ENCODE peak calls at places on chromosome 6, in six cellular contexts. P is A549; I is Peyer's patch; D is colonic mucosa; W is Panc1; X is CD8-positive, alpha-beta T cell. S is an unnamed sample.
A peak's percentile ranks its signal among the peaks of the same experiment; 100 is the strongest.

GRCh38 chr6:3518356-3518841 is 61.5 kb upstream of the SLC22A23 start:
- DNase-seq in W (no peak), X (no peak), I (peak; percentile 73), P (peak; percentile 55), D (peak; percentile 55), S (no peak)

GRCh38 chr6:42899871-42900270 is 16.0 kb upstream of the PTCRA start:
- DNase-seq in W (no peak), I (no peak), D (no peak), P (no peak), X (no peak), S (peak; percentile 83)

GRCh38 chr6:169854813-169855212 is 103.4 kb downstream of the ERMARD start:
- DNase-seq in X (no peak), I (no peak), P (no peak), D (no peak), W (no peak), S (no peak)

GRCh38 chr6:13311155-13311554 is 17.2 kb downstream of the TBC1D7 start:
- DNase-seq in D (no peak), P (no peak), I (no peak), X (no peak), W (no peak), S (no peak)

GRCh38 chr6:14758421-14759043 is 487.3 kb upstream of the JARID2 start:
- DNase-seq in X (no peak), D (peak; percentile 34), W (no peak), I (no peak), P (peak; percentile 55), S (no peak)

GRCh38 chr6:106574729-106575458 is 54.4 kb downstream of the RTN4IP1 start:
- DNase-seq in X (no peak), W (peak; percentile 38), D (no peak), P (no peak), I (no peak), S (no peak)

GRCh38 chr6:167907837-167908681 is 81.3 kb downstream of the AFDN start:
- DNase-seq in X (no peak), P (peak; percentile 37), D (peak; percentile 71), W (no peak), I (no peak), S (peak; percentile 18)

GRCh38 chr6:36642913-36643817 is 35.3 kb upstream of the CDKN1A start:
- DNase-seq in W (no peak), P (peak; percentile 73), I (peak; percentile 94), D (peak; percentile 97), X (no peak), S (no peak)

GRCh38 chr6:155850408-155850841 is 394.8 kb upstream of the NOX3 start:
- DNase-seq in X (no peak), P (no peak), D (no peak), I (no peak), W (peak; percentile 36), S (no peak)

GRCh38 chr6:168417660-168418059 is 23.3 kb upstream of the SMOC2 start:
- DNase-seq in P (no peak), D (no peak), I (no peak), X (no peak), W (no peak), S (no peak)

GRCh38 chr6:116229287-116229913 is 24.5 kb downstream of the TSPYL4 start:
- DNase-seq in W (no peak), I (peak; percentile 53), X (no peak), D (peak; percentile 52), P (peak; percentile 40), S (peak; percentile 36)

GRCh38 chr6:168967556-168967955 is 286.1 kb downstream of the THBS2 start:
- DNase-seq in I (no peak), D (no peak), P (no peak), W (no peak), X (no peak), S (no peak)

GRCh38 chr6:135880066-135880972 is 28.8 kb downstream of the PDE7B start:
- DNase-seq in W (no peak), P (no peak), I (no peak), X (peak; percentile 76), D (peak; percentile 26), S (no peak)

GRCh38 chr6:169861431-169862045 is 110.1 kb downstream of the ERMARD start:
- DNase-seq in W (no peak), I (no peak), D (peak; percentile 13), P (no peak), X (peak; percentile 37), S (no peak)

GRCh38 chr6:169237496-169238134 is 16.0 kb downstream of the THBS2 start:
- DNase-seq in I (peak; percentile 39), W (no peak), P (no peak), X (no peak), D (no peak), S (no peak)

GRCh38 chr6:69220293-69220847 is 576.4 kb downstream of the LMBRD1 start:
- DNase-seq in X (no peak), W (no peak), I (no peak), D (no peak), P (no peak), S (peak; percentile 4)

GRCh38 chr6:69216127-69216526 is 580.7 kb downstream of the LMBRD1 start:
- DNase-seq in X (no peak), W (no peak), P (no peak), D (no peak), I (no peak), S (no peak)
- H3K4me1 ChIP-seq in X (no peaks in the 10 kb centered on the region), W (no peaks in the 10 kb centered on the region), P (no peaks in the 10 kb centered on the region), D (no peaks in the 10 kb centered on the region), I (no peaks in the 10 kb centered on the region), S (no peaks in the 10 kb centered on the region)

GRCh38 chr6:24900917-24901697 is 34.7 kb downstream of the RIPOR2 start:
- DNase-seq in D (no peak), W (no peak), P (no peak), I (no peak), X (no peak), S (no peak)
- H3K4me1 ChIP-seq in D (no peaks in the 10 kb centered on the region), W (no peaks in the 10 kb centered on the region), P (no peaks in the 10 kb centered on the region), I (no peaks in the 10 kb centered on the region), X (peaks cover 87% of the 10 kb centered on the region), S (peaks cover 10% of the 10 kb centered on the region)

DNA sequence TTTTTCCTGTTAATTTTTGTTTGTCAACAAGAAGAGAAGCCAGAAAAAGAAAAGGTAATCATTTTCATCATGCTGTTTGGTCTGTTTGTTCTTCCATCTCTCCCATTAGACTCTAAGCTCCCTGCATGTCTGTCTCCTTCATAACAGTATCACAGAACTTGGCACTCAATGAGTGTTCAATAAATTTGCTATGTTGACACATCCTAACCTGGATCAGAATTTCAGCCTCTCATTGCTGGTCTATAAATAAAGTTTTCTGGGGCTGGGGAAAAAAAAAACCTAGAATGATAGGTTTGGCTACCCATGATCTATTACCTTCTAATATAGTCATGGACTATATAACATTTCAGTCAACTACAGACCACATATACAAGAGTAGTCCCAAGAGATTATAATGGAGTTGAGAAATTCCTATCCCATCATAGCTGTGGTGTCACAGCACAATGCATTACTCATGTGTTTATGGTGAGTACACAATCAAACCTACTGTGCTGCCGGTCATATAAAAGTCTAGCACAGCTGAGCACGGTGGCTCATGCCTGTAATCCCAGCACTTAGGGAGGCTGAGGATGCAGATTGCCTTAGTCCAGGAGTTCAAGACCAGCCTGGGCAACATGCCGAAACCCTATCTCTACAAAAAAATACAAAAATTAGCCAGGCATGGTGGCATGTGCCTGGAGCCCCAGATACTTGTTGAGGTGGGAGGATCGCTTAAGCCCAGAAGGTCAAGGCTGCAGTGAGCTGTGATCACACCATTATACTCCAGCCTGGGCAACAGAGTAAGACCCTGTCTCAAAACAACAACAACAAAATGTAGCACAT is 5.9 kb downstream of the NUDT3 start:
- DNase-seq in D (no peak), P (peak; percentile 45), I (no peak), W (no peak), X (no peak), S (peak; percentile 75)
- H3K4me1 ChIP-seq in D (no peaks in the 10 kb centered on the region), P (peaks cover 36% of the 10 kb centered on the region), I (peaks cover 20% of the 10 kb centered on the region), W (peaks cover 44% of the 10 kb centered on the region), X (peaks cover 8% of the 10 kb centered on the region), S (peaks cover 40% of the 10 kb centered on the region)

DNA sequence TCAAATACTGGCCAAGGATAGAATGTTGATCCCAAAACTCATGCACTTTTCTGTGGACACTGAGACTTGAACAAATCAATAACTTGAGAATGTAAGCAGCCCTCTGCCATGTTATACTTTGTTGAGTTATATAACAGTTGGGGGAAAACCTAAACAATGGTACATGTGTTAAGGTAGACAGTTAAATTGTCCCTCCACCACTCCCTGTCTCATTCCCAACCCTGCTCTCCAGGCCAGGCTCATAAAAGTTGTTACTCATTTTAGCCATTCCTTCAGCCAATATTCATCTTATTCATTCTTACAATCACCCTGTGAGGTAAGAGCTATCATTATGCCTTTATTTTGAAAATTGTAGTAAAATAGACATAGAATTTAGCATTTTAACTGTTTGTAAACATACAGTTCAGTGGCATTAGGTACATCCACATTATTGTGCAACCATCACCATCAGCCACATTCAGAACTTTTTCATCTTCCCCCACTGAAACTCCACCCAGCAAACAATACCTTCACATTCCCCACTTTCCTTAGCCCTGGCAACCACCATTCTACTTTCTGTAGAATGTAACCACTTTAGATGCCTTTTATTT is 38.2 kb upstream of the IER3 start:
- DNase-seq in X (no peak), P (peak; percentile 85), W (no peak), D (no peak), I (no peak), S (no peak)
- H3K4me1 ChIP-seq in X (peaks cover 22% of the 10 kb centered on the region), P (peaks cover 83% of the 10 kb centered on the region), W (peaks cover 56% of the 10 kb centered on the region), D (peaks cover 34% of the 10 kb centered on the region), I (peaks cover 25% of the 10 kb centered on the region), S (peaks cover 44% of the 10 kb centered on the region)

GRCh38 chr6:76043690-76044089 is 28.8 kb downstream of the IMPG1 start:
- DNase-seq in I (no peak), W (no peak), X (no peak), D (no peak), P (no peak), S (no peak)
- H3K4me1 ChIP-seq in I (no peaks in the 10 kb centered on the region), W (no peaks in the 10 kb centered on the region), X (no peaks in the 10 kb centered on the region), D (no peaks in the 10 kb centered on the region), P (no peaks in the 10 kb centered on the region), S (no peaks in the 10 kb centered on the region)

GRCh38 chr6:111805511-111806181 is 67.6 kb downstream of the FYN start:
- DNase-seq in W (no peak), D (no peak), P (no peak), I (no peak), X (no peak), S (peak; percentile 10)
- H3K4me1 ChIP-seq in W (no peaks in the 10 kb centered on the region), D (no peaks in the 10 kb centered on the region), P (no peaks in the 10 kb centered on the region), I (peaks cover 15% of the 10 kb centered on the region), X (peaks cover 79% of the 10 kb centered on the region), S (peaks cover 6% of the 10 kb centered on the region)